ENCODE peak calls at places on chromosomes 16 and 17, in five cellular contexts. D is A549, U is K562, Z is GM12878, N is HCT116. H is an unnamed sample.

GRCh38 chr16:24729243-24729966 is at the start of gene TNRC6A:
- DNase-seq in Z (peak), U (peak), D (peak), N (peak), H (peak)

GRCh38 chr16:61374071-61374470 is 662.2 kb downstream of the CDH8 start:
- DNase-seq in U (no peak), D (no peak), Z (no peak), N (no peak), H (no peak)

GRCh38 chr17:10099051-10099571 is 99.3 kb downstream of the GAS7 start:
- DNase-seq in Z (no peak), U (no peak), D (no peak), N (no peak), H (no peak)

GRCh38 chr17:14398766-14399165 is 97.9 kb downstream of the HS3ST3B1 start:
- DNase-seq in N (no peak), Z (no peak), U (no peak), D (no peak), H (no peak)

GRCh38 chr17:17342242-17342945 is 39.2 kb downstream of the NT5M start:
- DNase-seq in Z (no peak), U (no peak), N (no peak), D (no peak), H (no peak)

GRCh38 chr16:88706965-88707871 is 915 bp downstream of the CTU2 start:
- DNase-seq in U (no peak), N (no peak), D (no peak), Z (no peak), H (no peak)

GRCh38 chr17:17177186-17177585 is 28.9 kb downstream of the PLD6 start:
- DNase-seq in N (no peak), U (no peak), D (no peak), Z (no peak), H (no peak)

GRCh38 chr16:13953501-13953900 is 33.5 kb downstream of the ERCC4 start:
- DNase-seq in U (no peak), Z (no peak), N (no peak), D (no peak), H (no peak)

GRCh38 chr17:35621768-35622167 is 34.6 kb downstream of the AP2B1 start:
- DNase-seq in N (no peak), U (no peak), D (no peak), Z (no peak), H (no peak)

GRCh38 chr17:71919181-71919580 is 201.6 kb upstream of the SOX9 start:
- DNase-seq in U (no peak), N (no peak), D (no peak), Z (no peak), H (no peak)

GRCh38 chr16:72311426-72311825 is 139.5 kb upstream of the PMFBP1 start:
- DNase-seq in D (no peak), N (no peak), U (no peak), Z (no peak), H (no peak)

GRCh38 chr16:7440886-7441400 is 108.3 kb downstream of the RBFOX1 start:
- DNase-seq in N (no peak), Z (no peak), D (no peak), U (no peak), H (no peak)

GRCh38 chr17:333626-334396 is 18.8 kb downstream of the RPH3AL start:
- DNase-seq in N (no peak), U (peak), D (no peak), Z (no peak), H (peak)

GRCh38 chr16:30185683-30186421 is 2.5 kb downstream of the CORO1A start:
- DNase-seq in D (no peak), U (no peak), Z (peak), N (no peak), H (peak)

GRCh38 chr16:73173396-73173795 is 125.5 kb upstream of the ZFHX3 start:
- DNase-seq in D (no peak), N (no peak), Z (no peak), U (no peak), H (no peak)

GRCh38 chr16:2752850-2753522 is 548 bp downstream of the SRRM2 start:
- DNase-seq in D (peak), U (peak), N (peak), Z (no peak), H (peak)

GRCh38 chr16:58426960-58427359 is 34.7 kb downstream of the GINS3 start:
- DNase-seq in U (no peak), Z (no peak), D (no peak), N (no peak), H (no peak)

GRCh38 chr17:77498875-77499698 is 358.3 kb downstream of the SEC14L1 start:
- DNase-seq in N (no peak), Z (no peak), U (no peak), D (no peak), H (peak)

GRCh38 chr17:75785770-75786538 is 1.3 kb downstream of the UNK start:
- DNase-seq in D (no peak), Z (no peak), U (no peak), N (no peak), H (peak)

GRCh38 chr17:67520282-67520906 is 143.3 kb downstream of the PITPNC1 start:
- DNase-seq in U (no peak), D (no peak), Z (no peak), N (no peak), H (no peak)

GRCh38 chr16:8924214-8924613 is 39.5 kb downstream of the USP7 start:
- DNase-seq in U (no peak), N (no peak), Z (no peak), D (no peak), H (no peak)

GRCh38 chr16:26824469-26824868 is 242.3 kb upstream of the C16orf82 start:
- DNase-seq in U (no peak), Z (no peak), N (no peak), D (no peak), H (no peak)

GRCh38 chr17:82963104-82963950 is 116.1 kb upstream of the METRNL start:
- DNase-seq in N (no peak), D (peak), Z (no peak), U (no peak), H (peak)

GRCh38 chr16:29757950-29758466 is 12.2 kb upstream of the C16orf54 start:
- DNase-seq in N (no peak), D (no peak), U (no peak), Z (no peak), H (no peak)

GRCh38 chr16:77788196-77789084 is at the start of gene VAT1L:
- DNase-seq in N (no peak), U (no peak), D (peak), Z (no peak), H (peak)

GRCh38 chr16:57637424-57637823 is 9.0 kb downstream of the ADGRG1 start:
- DNase-seq in Z (no peak), N (no peak), U (no peak), D (no peak), H (no peak)

GRCh38 chr17:36650096-36650764 is 48.8 kb downstream of the MRM1 start:
- DNase-seq in Z (no peak), N (no peak), U (no peak), D (no peak), H (no peak)

GRCh38 chr16:11173426-11173825 is 82.6 kb downstream of the SOCS1 start:
- DNase-seq in N (no peak), Z (no peak), D (no peak), U (no peak), H (no peak)

GRCh38 chr17:39461911-39462641 is 790 bp downstream of the CDK12 start:
- DNase-seq in N (no peak), D (no peak), Z (peak), U (peak), H (peak)

GRCh38 chr17:77019955-77020379 is 120.8 kb upstream of the SEC14L1 start:
- DNase-seq in Z (no peak), N (no peak), D (no peak), U (no peak), H (no peak)

GRCh38 chr17:57135748-57136342 is 50.8 kb downstream of the AKAP1 start:
- DNase-seq in Z (no peak), N (no peak), D (no peak), U (no peak), H (peak)

GRCh38 chr16:66205287-66206167 is 161.0 kb upstream of the CDH5 start:
- DNase-seq in N (no peak), Z (no peak), U (no peak), D (no peak), H (no peak)

GRCh38 chr17:15431201-15431600 is 36.2 kb downstream of the CDRT4 start:
- DNase-seq in N (no peak), Z (no peak), D (no peak), U (no peak), H (no peak)

GRCh38 chr17:38893612-38894011 is 23.8 kb downstream of the LASP1 start:
- DNase-seq in N (no peak), Z (no peak), U (no peak), D (no peak), H (no peak)

GRCh38 chr16:88472637-88473205 is 19.6 kb downstream of the ZFPM1 start:
- DNase-seq in N (no peak), D (no peak), U (peak), Z (no peak), H (no peak)

GRCh38 chr17:55747209-55747608 is 3.6 kb upstream of the PCTP start:
- DNase-seq in N (no peak), Z (no peak), D (no peak), U (no peak), H (no peak)

GRCh38 chr16:74521691-74522090 is 85.2 kb downstream of the GLG1 start:
- DNase-seq in Z (no peak), N (no peak), U (no peak), D (no peak), H (peak)

GRCh38 chr16:67256701-67257230 is 8.0 kb downstream of the SLC9A5 start:
- DNase-seq in D (no peak), U (no peak), Z (no peak), N (no peak), H (no peak)

GRCh38 chr16:64711026-64711425 is 410.8 kb downstream of the CDH11 start:
- DNase-seq in N (no peak), U (no peak), Z (no peak), D (no peak), H (no peak)

DNA sequence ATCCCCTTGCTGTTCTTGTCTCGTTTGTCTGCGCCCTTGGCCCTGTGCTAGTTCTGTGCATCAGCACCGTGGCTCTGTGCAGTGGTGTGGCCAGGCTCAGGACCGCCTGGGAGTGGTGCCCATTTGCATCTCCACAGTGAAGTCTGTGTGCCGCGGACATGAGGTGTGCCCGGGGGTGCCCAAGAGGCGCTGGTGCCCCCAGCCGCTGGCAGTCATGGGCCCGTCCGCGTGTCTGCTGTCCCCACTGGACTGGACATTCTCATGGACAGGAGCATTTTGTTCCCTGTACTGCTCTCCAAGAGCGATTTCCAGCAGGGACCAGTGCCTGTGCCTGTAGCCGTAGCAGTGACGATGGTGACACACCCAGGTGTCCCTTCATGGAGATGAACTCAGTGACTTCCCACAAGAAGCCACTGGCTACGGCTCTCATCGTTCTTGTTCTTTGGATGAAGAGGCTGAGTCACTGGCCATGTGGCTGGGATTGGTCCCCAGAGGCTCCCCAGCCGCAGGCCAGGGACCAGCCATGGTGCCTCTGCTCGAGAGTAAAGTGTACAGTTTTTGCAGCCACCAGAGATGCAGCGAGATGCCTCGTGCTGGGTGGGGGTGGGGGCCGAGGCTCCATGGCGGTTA is 13.0 kb upstream of the MC1R start:
- DNase-seq in Z (no peak), U (no peak), N (no peak), D (no peak), H (no peak)
- H3K27ac ChIP-seq in Z (no peak), U (no peak), N (no peak), D (no peak), H (no peak)

GRCh38 chr17:48375356-48375755 is 54.7 kb downstream of the SKAP1 start:
- DNase-seq in D (no peak), Z (no peak), U (no peak), N (no peak), H (no peak)

GRCh38 chr17:48373882-48374281 is 56.1 kb downstream of the SKAP1 start:
- DNase-seq in D (no peak), U (no peak), Z (no peak), N (no peak), H (no peak)

GRCh38 chr17:48376926-48377325 is 53.1 kb downstream of the SKAP1 start:
- DNase-seq in U (no peak), D (no peak), N (no peak), Z (no peak), H (no peak)

GRCh38 chr17:48373130-48373844 is 56.7 kb downstream of the SKAP1 start:
- DNase-seq in U (no peak), D (no peak), Z (no peak), N (no peak), H (no peak)

DNA sequence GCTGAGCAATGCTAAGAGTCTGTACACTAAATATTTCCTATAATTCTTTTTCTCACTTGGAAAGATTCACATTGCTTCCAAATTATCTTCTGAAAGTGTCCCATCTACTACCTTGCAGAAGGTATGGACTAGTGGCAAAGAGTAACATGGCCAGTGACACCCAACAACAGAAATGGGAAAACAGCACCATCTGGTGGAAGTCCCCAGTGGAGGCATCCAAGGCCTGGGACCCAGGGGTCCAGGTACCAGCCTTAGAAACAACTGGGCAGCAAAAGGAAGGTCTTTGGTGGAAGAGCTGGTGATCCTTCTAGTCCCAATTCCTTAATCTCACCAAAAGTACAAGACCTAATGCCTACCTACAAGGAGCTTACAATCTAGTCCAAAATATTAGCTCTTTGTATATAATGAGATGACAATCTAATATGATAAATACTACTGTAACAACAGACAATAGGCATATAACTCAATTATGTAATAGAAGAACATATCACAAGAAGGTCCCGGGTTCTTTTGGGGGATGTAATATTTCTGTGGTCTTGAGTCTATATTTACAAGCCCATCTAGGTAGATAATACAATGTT is 55.3 kb downstream of the SKAP1 start:
- DNase-seq in N (peak), U (peak), D (peak), Z (no peak), H (peak)
- TF ChIP-seq MAX in N (no peak), U (no peak), D (no peak), Z (no peak), H (no peak)

GRCh38 chr17:64387145-64387473 is 3.6 kb downstream of the PECAM1 start:
- DNase-seq in D (no peak), U (no peak), N (no peak), Z (no peak), H (no peak)
- H3K4me3 ChIP-seq in D (no peak), U (no peak), N (no peak), Z (no peak), H (no peak)

GRCh38 chr17:29145289-29146058 is 34.7 kb downstream of the MYO18A start:
- DNase-seq in N (no peak), Z (no peak), U (peak), D (peak), H (peak)
- H3K27ac ChIP-seq in N (no peak), Z (peak), U (peak), D (peak), H (peak)

GRCh38 chr17:73787036-73787720 is 142.9 kb upstream of the SDK2 start:
- DNase-seq in Z (no peak), N (no peak), D (no peak), U (no peak), H (no peak)

GRCh38 chr17:73785466-73785865 is 141.2 kb upstream of the SDK2 start:
- DNase-seq in D (no peak), U (no peak), Z (no peak), N (no peak), H (no peak)

GRCh38 chr17:73784015-73784603 is 139.9 kb upstream of the SDK2 start:
- DNase-seq in N (no peak), Z (no peak), D (no peak), U (no peak), H (no peak)

GRCh38 chr17:73787721-73788051 is 143.4 kb upstream of the SDK2 start:
- DNase-seq in Z (no peak), D (no peak), U (no peak), N (no peak), H (no peak)

GRCh38 chr17:73786286-73786743 is 142.1 kb upstream of the SDK2 start:
- DNase-seq in U (no peak), Z (no peak), D (peak), N (no peak), H (no peak)
- TF ChIP-seq MAX in U (no peak), Z (no peak), D (no peak), N (no peak), H (no peak)